ENCODE peak calls at places on chromosomes 3 and 15, in four cellular contexts. D, K, U and L are unnamed samples. For H3K27me3 and H3K4me1, the result is how much of the 10 kb centered on the place peaks cover.

GRCh38 chr15:85414495-85414894 is 34.1 kb downstream of the AKAP13 start:
- DNase-seq in U (no peak), K (no peak), D (no peak), L (no peak)

GRCh38 chr3:151386063-151386462 is 1.5 kb upstream of the P2RY12 start:
- DNase-seq in K (no peak), U (no peak), D (no peak), L (no peak)

GRCh38 chr15:85168642-85169173 is 187.1 kb downstream of the PDE8A start:
- DNase-seq in D (no peak), K (no peak), U (peak), L (peak)

GRCh38 chr3:160676547-160677303 is at the start of gene ARL14:
- DNase-seq in K (no peak), U (peak), D (no peak), L (no peak)

GRCh38 chr3:100100454-100100853 is 13.8 kb downstream of the FILIP1L start:
- DNase-seq in K (no peak), D (no peak), U (no peak), L (no peak)

GRCh38 chr3:94673891-94674290 is 611.0 kb downstream of the NSUN3 start:
- DNase-seq in D (no peak), U (no peak), K (no peak), L (no peak)

GRCh38 chr3:186013312-186013711 is 75.5 kb upstream of the TRA2B start:
- DNase-seq in K (no peak), U (no peak), D (no peak), L (no peak)

GRCh38 chr3:409011-409410 is 212.4 kb downstream of the CHL1 start:
- DNase-seq in D (no peak), K (no peak), U (no peak), L (no peak)

GRCh38 chr15:38073278-38073930 is 139.0 kb downstream of the TMCO5A start:
- DNase-seq in K (no peak), U (peak), D (no peak), L (peak)

GRCh38 chr15:73781038-73781925 is 28.1 kb upstream of the INSYN1 start:
- DNase-seq in D (no peak), K (peak), U (no peak), L (no peak)

GRCh38 chr3:62712776-62713175 is 162.4 kb downstream of the CADPS start:
- DNase-seq in D (no peak), U (no peak), K (no peak), L (no peak)

GRCh38 chr3:185688808-185689207 is 102.7 kb downstream of the SENP2 start:
- DNase-seq in K (no peak), D (no peak), U (peak), L (no peak)

GRCh38 chr3:194522579-194523046 is 35.8 kb upstream of the ATP13A3 start:
- DNase-seq in K (no peak), U (no peak), D (no peak), L (no peak)

GRCh38 chr3:61422945-61423740 is 138.2 kb upstream of the PTPRG start:
- DNase-seq in U (no peak), K (no peak), D (no peak), L (no peak)

GRCh38 chr3:127889976-127890650 is 24.9 kb upstream of the KBTBD12 start:
- DNase-seq in K (no peak), U (no peak), D (no peak), L (peak)

GRCh38 chr3:107806021-107806420 is 283.3 kb downstream of the BBX start:
- DNase-seq in U (no peak), D (no peak), K (no peak), L (no peak)

GRCh38 chr15:29747837-29748417 is 74.3 kb downstream of the TJP1 start:
- DNase-seq in K (no peak), D (no peak), U (peak), L (no peak)

GRCh38 chr3:98521897-98522537 is 685 bp downstream of the CLDND1 start:
- DNase-seq in K (peak), U (peak), D (peak), L (peak)

GRCh38 chr3:196063049-196063448 is 18.8 kb downstream of the TFRC start:
- DNase-seq in U (no peak), K (no peak), D (no peak), L (no peak)

GRCh38 chr3:7309707-7310106 is 448.8 kb downstream of the GRM7 start:
- DNase-seq in D (no peak), U (no peak), K (peak), L (no peak)

GRCh38 chr3:10198761-10199688 is 34.3 kb downstream of the IRAK2 start:
- DNase-seq in K (peak), U (no peak), D (no peak), L (no peak)

GRCh38 chr3:124032881-124033359 is 41.0 kb upstream of the ROPN1 start:
- DNase-seq in U (peak), K (peak), D (peak), L (peak)
- H3K27me3 ChIP-seq in U (under half), K (under half), D (under half), L (half or more)

GRCh38 chr3:156677536-156677935 is 3.1 kb downstream of the TIPARP start:
- DNase-seq in U (no peak), K (no peak), D (no peak), L (no peak)
- H3K4me1 ChIP-seq in U (under half), K (under half), D (half or more), L (half or more)

DNA sequence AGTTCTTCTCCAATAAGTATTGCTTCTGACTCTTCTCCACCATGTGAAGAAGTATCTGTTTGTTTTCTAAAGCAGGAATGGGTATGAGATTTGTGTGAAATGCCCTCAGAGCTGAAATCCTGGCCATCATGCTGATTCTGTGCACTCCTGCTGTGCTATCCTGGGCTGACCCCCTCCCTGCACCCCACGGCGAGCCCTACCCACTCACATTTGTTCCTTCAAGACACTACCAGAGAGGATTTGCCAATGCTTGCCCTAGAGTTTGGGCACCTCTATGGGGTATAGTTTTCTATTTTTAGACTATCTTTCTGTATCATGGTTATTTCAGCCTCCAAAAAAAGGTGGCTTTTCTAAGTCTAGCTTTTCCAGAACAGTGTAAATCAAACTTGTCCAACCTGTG is 18.5 kb downstream of the TXNRD3 start:
- DNase-seq in D (no peak), K (no peak), U (no peak), L (no peak)
- H3K27me3 ChIP-seq in D (under half), K (under half), U (under half), L (under half)

GRCh38 chr15:57389991-57390390 is 13.7 kb downstream of the CGNL1 start:
- DNase-seq in D (no peak), K (no peak), U (no peak), L (no peak)
- H3K4me1 ChIP-seq in D (half or more), K (under half), U (under half), L (under half)

GRCh38 chr15:51088585-51088984 is 6.1 kb downstream of the TNFAIP8L3 start:
- DNase-seq in K (no peak), D (no peak), U (no peak), L (no peak)

GRCh38 chr15:51089699-51090098 is 5.0 kb downstream of the TNFAIP8L3 start:
- DNase-seq in K (no peak), U (no peak), D (no peak), L (no peak)

GRCh38 chr15:51090753-51091152 is 4.0 kb downstream of the TNFAIP8L3 start:
- DNase-seq in U (no peak), K (no peak), D (no peak), L (no peak)

GRCh38 chr15:51087513-51087912 is 7.2 kb downstream of the TNFAIP8L3 start:
- DNase-seq in D (no peak), U (no peak), K (no peak), L (no peak)

GRCh38 chr15:51089041-51089440 is 5.7 kb downstream of the TNFAIP8L3 start:
- DNase-seq in D (no peak), K (no peak), U (no peak), L (no peak)
- H3K27me3 ChIP-seq in D (under half), K (under half), U (under half), L (under half)

GRCh38 chr15:67784856-67785430 is 40.4 kb upstream of the SKOR1 start:
- DNase-seq in D (no peak), K (no peak), U (no peak), L (no peak)
- H3K4me1 ChIP-seq in D (under half), K (under half), U (under half), L (under half)

GRCh38 chr15:96365781-96366525 is 35.5 kb downstream of the NR2F2 start:
- DNase-seq in U (no peak), D (no peak), K (no peak), L (no peak)
- H3K27me3 ChIP-seq in U (under half), D (under half), K (under half), L (half or more)

DNA sequence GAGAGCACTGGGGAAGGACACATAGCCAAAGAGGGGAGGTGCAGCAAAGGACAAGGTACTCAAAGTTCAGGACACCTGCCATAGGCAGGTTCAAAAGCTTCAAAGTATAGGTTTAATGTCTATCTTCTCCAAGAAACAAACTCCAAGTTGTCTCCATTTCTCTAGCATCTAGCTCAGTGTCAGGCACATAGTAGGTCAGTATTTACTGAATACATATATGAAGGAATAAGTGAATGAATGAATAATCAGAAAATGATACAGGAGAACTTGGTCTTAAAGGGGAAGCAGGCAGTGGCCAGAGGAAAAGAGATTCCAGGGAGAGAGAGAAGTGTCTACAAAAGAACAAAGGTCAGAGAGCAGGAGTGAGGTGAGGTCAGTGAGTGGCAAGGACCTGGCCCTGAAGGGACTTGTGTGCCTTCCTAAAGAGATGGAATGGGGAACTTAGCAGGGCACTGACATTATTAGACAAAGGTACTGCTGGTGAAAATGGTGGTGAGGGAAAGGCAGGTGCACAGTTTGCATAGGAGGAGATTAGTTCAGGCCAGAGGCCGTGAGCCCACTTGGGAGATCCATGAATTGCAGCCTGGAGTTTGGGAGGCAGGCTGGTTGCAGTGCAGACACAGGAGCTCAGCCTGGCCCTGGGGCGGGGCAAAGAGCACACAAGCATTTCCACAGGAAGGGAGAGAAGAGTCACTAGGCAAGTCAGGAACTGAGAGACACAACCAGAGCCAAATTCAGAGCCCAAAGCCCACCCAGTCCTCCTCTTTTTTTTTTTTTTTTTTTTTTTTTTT is 21.4 kb downstream of the TBC1D2B start:
- DNase-seq in U (no peak), D (no peak), K (peak), L (peak)
- H3K4me1 ChIP-seq in U (under half), D (half or more), K (under half), L (under half)